ENCODE peak calls at places on chromosomes 11 and 22, in five cellular contexts. G is anterior cingulate cortex, Y is GM23248, T is T-helper 1 cell, D is SK-N-SH. Z is an unnamed sample.

GRCh38 chr11:133081020-133081419 is 451.3 kb downstream of the OPCML start:
- DNase-seq in G (no peak), Y (no peak), T (no peak), D (no peak), Z (no peak)

GRCh38 chr22:32996702-32997101 is 61.5 kb downstream of the SYN3 start:
- DNase-seq in G (no peak), Y (peak), T (no peak), D (no peak), Z (peak)

GRCh38 chr11:45647786-45648185 is 17.6 kb downstream of the CHST1 start:
- DNase-seq in G (no peak), Y (no peak), T (no peak), D (no peak), Z (no peak)

GRCh38 chr11:1756024-1756561 is 5.7 kb upstream of the IFITM10 start:
- DNase-seq in G (no peak), Y (no peak), T (no peak), D (no peak), Z (no peak)

GRCh38 chr11:122180435-122180834 is 64.4 kb upstream of the BLID start:
- DNase-seq in G (no peak), Y (peak), T (no peak), D (no peak), Z (no peak)

GRCh38 chr22:44998296-44998695 is 11.5 kb downstream of the PHF21B start:
- DNase-seq in G (no peak), Y (no peak), T (no peak), D (no peak), Z (no peak)

GRCh38 chr11:6992457-6993431 is 27.4 kb downstream of the ZNF214 start:
- DNase-seq in G (no peak), Y (peak), T (no peak), D (no peak), Z (no peak)

GRCh38 chr22:40022536-40023225 is 27.9 kb downstream of the FAM83F start:
- DNase-seq in G (no peak), Y (peak), T (no peak), D (no peak), Z (peak)

GRCh38 chr11:62120001-62120400 is 3.8 kb upstream of the INCENP start:
- DNase-seq in G (no peak), Y (no peak), T (no peak), D (no peak), Z (no peak)